ENCODE peak calls at places on chromosomes 16 and 17, in four cellular contexts. One of them, this sample, is unnamed.

GRCh38 chr17:12985431-12986285 is 32.2 kb downstream of the ELAC2 start:
- DNase-seq in foreskin fibroblast: peak; percentile 55
- DNase-seq in NCI-H2171: peak; percentile 74
- DNase-seq in DMS153: no peak
- DNase-seq in this sample: no peak

GRCh38 chr17:20966869-20967268 is 75.9 kb downstream of the USP22 start:
- DNase-seq in foreskin fibroblast: no peak
- DNase-seq in NCI-H2171: no peak
- DNase-seq in DMS153: no peak
- DNase-seq in this sample: no peak

GRCh38 chr17:55897301-55897700 is 146.4 kb downstream of the PCTP start:
- DNase-seq in NCI-H2171: no peak
- DNase-seq in DMS153: no peak
- DNase-seq in foreskin fibroblast: no peak
- DNase-seq in this sample: no peak

GRCh38 chr16:56965149-56965938 is 3.6 kb downstream of the CETP start:
- DNase-seq in foreskin fibroblast: peak; percentile 28
- DNase-seq in NCI-H2171: no peak
- DNase-seq in DMS153: no peak
- DNase-seq in this sample: no peak

GRCh38 chr16:27446721-27447120 is 44.7 kb downstream of the IL21R start:
- DNase-seq in NCI-H2171: no peak
- DNase-seq in DMS153: no peak
- DNase-seq in foreskin fibroblast: no peak
- DNase-seq in this sample: no peak

GRCh38 chr17:77441130-77441920 is 300.6 kb downstream of the SEC14L1 start:
- DNase-seq in NCI-H2171: peak; percentile 77
- DNase-seq in foreskin fibroblast: no peak
- DNase-seq in DMS153: peak; percentile 48
- DNase-seq in this sample: no peak

GRCh38 chr16:75256059-75256870 is 4.8 kb upstream of the BCAR1 start:
- DNase-seq in NCI-H2171: no peak
- DNase-seq in foreskin fibroblast: peak; percentile 47
- DNase-seq in DMS153: no peak
- DNase-seq in this sample: no peak

GRCh38 chr16:12690024-12690423 is 113.7 kb downstream of the CPPED1 start:
- DNase-seq in foreskin fibroblast: no peak
- DNase-seq in NCI-H2171: no peak
- DNase-seq in DMS153: no peak
- DNase-seq in this sample: no peak

GRCh38 chr17:7403043-7403901 is 625 bp downstream of the TMEM256 start:
- DNase-seq in foreskin fibroblast: peak; percentile 82
- DNase-seq in DMS153: no peak
- DNase-seq in NCI-H2171: no peak
- DNase-seq in this sample: no peak

GRCh38 chr17:6507535-6507934 is 48.8 kb downstream of the PITPNM3 start:
- DNase-seq in NCI-H2171: no peak
- DNase-seq in DMS153: no peak
- DNase-seq in foreskin fibroblast: peak; percentile 80
- DNase-seq in this sample: peak; percentile 87

GRCh38 chr17:30376621-30377452 is 1.9 kb upstream of the CPD start:
- DNase-seq in foreskin fibroblast: peak; percentile 88
- DNase-seq in NCI-H2171: no peak
- DNase-seq in DMS153: peak; percentile 86
- DNase-seq in this sample: peak; percentile 20

GRCh38 chr16:48829361-48829760 is 219.4 kb upstream of the N4BP1 start:
- DNase-seq in foreskin fibroblast: no peak
- DNase-seq in DMS153: no peak
- DNase-seq in NCI-H2171: no peak
- DNase-seq in this sample: no peak

GRCh38 chr16:6573577-6573976 is 759.1 kb upstream of the RBFOX1 start:
- DNase-seq in foreskin fibroblast: no peak
- DNase-seq in NCI-H2171: no peak
- DNase-seq in DMS153: peak; percentile 81
- DNase-seq in this sample: no peak

GRCh38 chr16:15403392-15403995 is 7.9 kb downstream of the MPV17L start:
- DNase-seq in DMS153: no peak
- DNase-seq in foreskin fibroblast: no peak
- DNase-seq in NCI-H2171: no peak
- DNase-seq in this sample: no peak

GRCh38 chr17:55731586-55732250 is 9.1 kb upstream of the TMEM100 start:
- DNase-seq in DMS153: no peak
- DNase-seq in foreskin fibroblast: peak; percentile 75
- DNase-seq in NCI-H2171: no peak
- DNase-seq in this sample: no peak